ENCODE peak calls at places on chromosome 1, in four cellular contexts. One of them, this sample, is unnamed.

GRCh38 chr1:180027949-180028445 is 73.4 kb downstream of the CEP350 start:
- DNase-seq in transverse colon: no peak
- DNase-seq in H1: no peak
- DNase-seq in OCI-LY7: no peak
- DNase-seq in this sample: no peak

GRCh38 chr1:75275107-75275506 is 140.9 kb downstream of the LHX8 start:
- DNase-seq in transverse colon: no peak
- DNase-seq in OCI-LY7: no peak
- DNase-seq in H1: no peak
- DNase-seq in this sample: no peak

GRCh38 chr1:15352122-15352957 is 57.3 kb upstream of the EFHD2 start:
- DNase-seq in transverse colon: peak
- DNase-seq in OCI-LY7: no peak
- DNase-seq in H1: no peak
- DNase-seq in this sample: no peak

GRCh38 chr1:70195342-70195741 is 10.0 kb downstream of the LRRC40 start:
- DNase-seq in transverse colon: no peak
- DNase-seq in H1: no peak
- DNase-seq in OCI-LY7: no peak
- DNase-seq in this sample: no peak

GRCh38 chr1:26666855-26667254 is 29.0 kb upstream of the ARID1A start:
- DNase-seq in H1: no peak
- DNase-seq in transverse colon: no peak
- DNase-seq in OCI-LY7: no peak
- DNase-seq in this sample: peak

GRCh38 chr1:37476460-37477197 is 2.2 kb downstream of the ZC3H12A start:
- DNase-seq in H1: no peak
- DNase-seq in OCI-LY7: no peak
- DNase-seq in transverse colon: peak
- DNase-seq in this sample: peak

GRCh38 chr1:16236091-16236494 is 890 bp downstream of the CPLANE2 start:
- DNase-seq in OCI-LY7: peak
- DNase-seq in transverse colon: peak
- DNase-seq in H1: no peak
- DNase-seq in this sample: no peak

GRCh38 chr1:183760661-183761060 is 44.3 kb upstream of the RGL1 start:
- DNase-seq in OCI-LY7: no peak
- DNase-seq in H1: no peak
- DNase-seq in transverse colon: no peak
- DNase-seq in this sample: no peak

GRCh38 chr1:39540504-39541031 is 36.0 kb downstream of the PABPC4 start:
- DNase-seq in OCI-LY7: no peak
- DNase-seq in H1: no peak
- DNase-seq in transverse colon: peak
- DNase-seq in this sample: no peak

GRCh38 chr1:95850165-95850649 is 616.2 kb downstream of the RWDD3 start:
- DNase-seq in transverse colon: no peak
- DNase-seq in OCI-LY7: no peak
- DNase-seq in H1: no peak
- DNase-seq in this sample: peak

GRCh38 chr1:4025752-4026151 is 125.7 kb upstream of the C1orf174 start:
- DNase-seq in OCI-LY7: no peak
- DNase-seq in transverse colon: no peak
- DNase-seq in H1: no peak
- DNase-seq in this sample: no peak

GRCh38 chr1:162663589-162664030 is 31.3 kb downstream of the DDR2 start:
- DNase-seq in H1: no peak
- DNase-seq in OCI-LY7: no peak
- DNase-seq in transverse colon: no peak
- DNase-seq in this sample: peak

GRCh38 chr1:180144659-180145357 is 9.9 kb upstream of the QSOX1 start:
- DNase-seq in H1: no peak
- DNase-seq in transverse colon: no peak
- DNase-seq in OCI-LY7: no peak
- DNase-seq in this sample: no peak

GRCh38 chr1:165512817-165513216 is 31.0 kb upstream of the LRRC52 start:
- DNase-seq in H1: no peak
- DNase-seq in transverse colon: no peak
- DNase-seq in OCI-LY7: no peak
- DNase-seq in this sample: no peak

GRCh38 chr1:152673016-152673415 is 2.1 kb upstream of the LCE2C start:
- DNase-seq in H1: no peak
- DNase-seq in OCI-LY7: no peak
- DNase-seq in transverse colon: no peak
- DNase-seq in this sample: no peak

GRCh38 chr1:168513656-168514404 is 30.0 kb downstream of the XCL2 start:
- DNase-seq in OCI-LY7: no peak
- DNase-seq in H1: no peak
- DNase-seq in transverse colon: no peak
- DNase-seq in this sample: no peak

GRCh38 chr1:208159542-208160258 is 84.5 kb downstream of the PLXNA2 start:
- DNase-seq in H1: no peak
- DNase-seq in OCI-LY7: no peak
- DNase-seq in transverse colon: no peak
- DNase-seq in this sample: peak

GRCh38 chr1:202750761-202751160 is 40.5 kb upstream of the SYT2 start:
- DNase-seq in H1: no peak
- DNase-seq in transverse colon: no peak
- DNase-seq in OCI-LY7: no peak
- DNase-seq in this sample: no peak

GRCh38 chr1:910881-911721 is 12.6 kb upstream of the SAMD11 start:
- DNase-seq in H1: no peak
- DNase-seq in OCI-LY7: no peak
- DNase-seq in transverse colon: peak
- DNase-seq in this sample: peak

GRCh38 chr1:77280962-77281361 is 857 bp upstream of the AK5 start:
- DNase-seq in transverse colon: no peak
- DNase-seq in H1: no peak
- DNase-seq in OCI-LY7: no peak
- DNase-seq in this sample: no peak